ENCODE peak calls at places on chromosome 1, in ten cellular contexts. H, J, M, W, B, S, C, V, E and R are unnamed samples.

GRCh38 chr1:210024996-210025395 is 87.0 kb downstream of the SYT14 start:
- DNase-seq in J (no peak), S (no peak), V (no peak), W (no peak), C (no peak), H (no peak), E (no peak), B (peak; percentile 6), M (no peak), R (no peak)

GRCh38 chr1:173420330-173420806 is 56.8 kb upstream of the PRDX6 start:
- DNase-seq in V (peak; percentile 27), M (peak; percentile 64), H (peak; percentile 64), J (peak; percentile 26), B (peak; percentile 81), E (peak; percentile 65), S (peak; percentile 68), W (peak; percentile 86), C (peak; percentile 61), R (peak; percentile 72)

GRCh38 chr1:84582802-84583587 is 8.8 kb upstream of the CTBS start:
- DNase-seq in H (no peak), E (no peak), B (no peak), W (peak; percentile 75), V (no peak), M (peak; percentile 37), C (no peak), S (no peak), J (no peak), R (no peak)

GRCh38 chr1:151005729-151006330 is 872 bp downstream of the MINDY1 start:
- DNase-seq in V (no peak), M (no peak), B (no peak), J (no peak), W (no peak), S (peak; percentile 24), H (no peak), E (no peak), C (no peak), R (no peak)

GRCh38 chr1:1670866-1671265 is 12.1 kb upstream of the CDK11B start:
- DNase-seq in V (no peak), W (no peak), E (no peak), C (no peak), S (no peak), J (no peak), B (no peak), H (no peak), M (no peak), R (no peak)

GRCh38 chr1:18868801-18869424 is 9.5 kb upstream of the TAS1R2 start:
- DNase-seq in E (no peak), V (no peak), M (no peak), W (no peak), J (no peak), C (no peak), H (no peak), B (no peak), S (no peak), R (no peak)

GRCh38 chr1:64966158-64966963 is at the start of gene JAK1:
- DNase-seq in C (peak; percentile 87), V (peak; percentile 67), S (peak; percentile 71), M (peak; percentile 54), J (peak; percentile 90), B (peak; percentile 78), W (peak; percentile 89), H (peak; percentile 91), E (peak; percentile 86), R (peak; percentile 93)

GRCh38 chr1:229070168-229070567 is 200.7 kb upstream of the RAB4A start:
- DNase-seq in E (no peak), W (peak; percentile 81), S (peak; percentile 80), B (no peak), V (peak; percentile 60), M (no peak), J (peak; percentile 87), H (no peak), C (peak; percentile 6), R (peak; percentile 61)

GRCh38 chr1:31678681-31679080 is 25.1 kb downstream of the COL16A1 start:
- DNase-seq in M (no peak), V (no peak), B (no peak), H (no peak), W (no peak), C (no peak), S (no peak), E (no peak), J (no peak), R (no peak)

DNA sequence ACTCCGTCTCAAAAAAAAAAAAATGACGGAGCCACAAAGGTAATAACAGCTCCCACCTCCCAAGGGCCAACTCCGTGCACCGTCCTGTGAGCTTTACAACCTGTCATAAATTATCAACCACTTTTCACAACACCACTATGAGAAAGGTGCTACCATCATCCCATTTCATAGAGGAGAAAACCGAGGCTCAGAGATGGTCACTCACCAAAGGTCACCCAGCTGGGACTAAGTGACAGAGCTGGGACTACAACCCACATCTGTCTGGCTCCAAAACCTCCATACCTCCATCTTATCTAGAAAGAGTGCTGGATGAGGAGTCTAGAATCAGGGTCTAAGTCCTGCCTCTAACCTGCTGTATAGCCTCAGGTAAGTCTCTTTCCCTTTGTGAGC is 43.6 kb upstream of the ECE1 start:
- DNase-seq in W (no peak), B (no peak), E (no peak), H (no peak), V (no peak), M (no peak), J (no peak), S (no peak), C (no peak), R (no peak)
- H3K4me1 ChIP-seq in W (peaks cover 24% of the 10 kb centered on the region), B (peaks cover 39% of the 10 kb centered on the region), E (peaks cover 26% of the 10 kb centered on the region), H (peaks cover 84% of the 10 kb centered on the region), V (peaks cover 52% of the 10 kb centered on the region), M (peaks cover 94% of the 10 kb centered on the region), J (peaks cover 82% of the 10 kb centered on the region), S (peaks cover 38% of the 10 kb centered on the region), C (peaks cover 87% of the 10 kb centered on the region), R (peaks cover 85% of the 10 kb centered on the region)

GRCh38 chr1:180945551-180945950 is 32.9 kb downstream of the KIAA1614 start:
- DNase-seq in E (no peak), S (no peak), V (no peak), C (no peak), M (no peak), J (no peak), B (no peak), H (no peak), W (no peak), R (no peak)
- H3K4me1 ChIP-seq in E (no peaks in the 10 kb centered on the region), S (no peaks in the 10 kb centered on the region), V (no peaks in the 10 kb centered on the region), C (no peaks in the 10 kb centered on the region), M (no peaks in the 10 kb centered on the region), J (no peaks in the 10 kb centered on the region), B (peaks cover 7% of the 10 kb centered on the region), H (no peaks in the 10 kb centered on the region), W (no peaks in the 10 kb centered on the region), R (no peaks in the 10 kb centered on the region)

DNA sequence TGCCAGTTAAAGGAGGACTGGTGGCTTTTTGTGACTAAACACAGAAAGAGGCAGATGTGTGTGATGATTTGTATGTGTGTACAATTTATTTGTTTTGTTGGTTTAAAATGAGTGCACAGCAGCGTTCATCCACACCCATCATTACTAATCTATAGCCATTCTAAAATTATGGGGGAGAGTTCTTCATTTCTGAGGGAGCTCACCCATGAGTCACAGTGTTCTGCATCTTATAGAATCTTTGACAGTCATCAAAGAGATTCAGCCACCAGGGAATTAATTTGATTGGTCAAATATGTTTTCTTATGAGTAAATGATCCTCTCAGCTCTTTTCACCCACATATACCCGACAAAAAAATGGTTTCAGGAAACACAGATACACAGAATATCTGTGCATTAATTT is 147.9 kb downstream of the GREM2 start:
- DNase-seq in W (no peak), B (no peak), C (no peak), J (no peak), H (no peak), S (no peak), M (no peak), V (no peak), E (no peak), R (no peak)
- H3K4me1 ChIP-seq in W (peaks cover 23% of the 10 kb centered on the region), B (no peaks in the 10 kb centered on the region), C (no peaks in the 10 kb centered on the region), J (no peaks in the 10 kb centered on the region), H (no peaks in the 10 kb centered on the region), S (no peaks in the 10 kb centered on the region), M (peaks cover 4% of the 10 kb centered on the region), V (no peaks in the 10 kb centered on the region), E (no peaks in the 10 kb centered on the region), R (peaks cover 5% of the 10 kb centered on the region)

GRCh38 chr1:156707486-156708244 is 2.3 kb upstream of the CRABP2 start:
- DNase-seq in V (no peak), H (no peak), S (no peak), E (peak; percentile 40), C (no peak), J (no peak), W (peak; percentile 71), M (no peak), B (no peak), R (no peak)
- H3K4me1 ChIP-seq in V (peaks cover 71% of the 10 kb centered on the region), H (peaks cover 30% of the 10 kb centered on the region), S (peaks cover 59% of the 10 kb centered on the region), E (no peaks in the 10 kb centered on the region), C (peaks cover 63% of the 10 kb centered on the region), J (peaks cover 42% of the 10 kb centered on the region), W (peaks cover 69% of the 10 kb centered on the region), M (peaks cover 30% of the 10 kb centered on the region), B (peaks cover 43% of the 10 kb centered on the region), R (peaks cover 26% of the 10 kb centered on the region)

GRCh38 chr1:207822124-207822601 is 70.3 kb downstream of the CD46 start:
- DNase-seq in E (no peak), S (no peak), M (no peak), W (no peak), C (no peak), J (no peak), V (no peak), B (no peak), H (no peak), R (no peak)
- H3K4me1 ChIP-seq in E (peaks cover 2% of the 10 kb centered on the region), S (peaks cover 22% of the 10 kb centered on the region), M (peaks cover 45% of the 10 kb centered on the region), W (peaks cover 12% of the 10 kb centered on the region), C (peaks cover 42% of the 10 kb centered on the region), J (peaks cover 97% of the 10 kb centered on the region), V (peaks cover 50% of the 10 kb centered on the region), B (peaks cover 11% of the 10 kb centered on the region), H (peaks cover 69% of the 10 kb centered on the region), R (peaks cover 69% of the 10 kb centered on the region)